ENCODE peak calls at places on chromosomes 7 and 10, in four cellular contexts. Z is A549, C is K562, F is testis. M is an unnamed sample.

GRCh38 chr10:116084166-116084565 is 188.8 kb downstream of the GFRA1 start:
- DNase-seq in Z (no peak), C (no peak), F (no peak), M (no peak)

GRCh38 chr7:112550468-112551060 is 69.8 kb downstream of the LSMEM1 start:
- DNase-seq in Z (peak), C (peak), F (no peak), M (no peak)

GRCh38 chr10:62224606-62225005 is 44.0 kb downstream of the RTKN2 start:
- DNase-seq in Z (no peak), C (no peak), F (no peak), M (no peak)

GRCh38 chr7:111292026-111292430 is 201.1 kb downstream of the LRRN3 start:
- DNase-seq in Z (no peak), C (no peak), F (no peak), M (no peak)

GRCh38 chr10:106213493-106213892 is 951.0 kb downstream of the SORCS1 start:
- DNase-seq in Z (no peak), C (no peak), F (no peak), M (no peak)

GRCh38 chr7:3888096-3888495 is 587.0 kb downstream of the SDK1 start:
- DNase-seq in Z (no peak), C (no peak), F (no peak), M (peak)

GRCh38 chr10:114684822-114685209 is 26.7 kb upstream of the ABLIM1 start:
- DNase-seq in Z (peak), C (no peak), F (no peak), M (no peak)

GRCh38 chr10:78255796-78256638 is 222.4 kb downstream of the RPS24 start:
- DNase-seq in Z (peak), C (peak), F (peak), M (no peak)

GRCh38 chr10:119549247-119549999 is 6.9 kb upstream of the RGS10 start:
- DNase-seq in Z (no peak), C (no peak), F (no peak), M (no peak)

GRCh38 chr7:49483142-49483541 is 290.3 kb upstream of the VWC2 start:
- DNase-seq in Z (no peak), C (no peak), F (peak), M (no peak)

GRCh38 chr7:47543056-47543455 is 38.9 kb downstream of the TNS3 start:
- DNase-seq in Z (no peak), C (no peak), F (no peak), M (no peak)

GRCh38 chr7:5183155-5183554 is 6.9 kb upstream of the WIPI2 start:
- DNase-seq in Z (no peak), C (no peak), F (no peak), M (no peak)

GRCh38 chr10:98481418-98481945 is 34.7 kb upstream of the HPS1 start:
- DNase-seq in Z (no peak), C (no peak), F (no peak), M (no peak)

GRCh38 chr7:25282194-25282593 is 53.9 kb upstream of the NPVF start:
- DNase-seq in Z (no peak), C (no peak), F (no peak), M (no peak)

DNA sequence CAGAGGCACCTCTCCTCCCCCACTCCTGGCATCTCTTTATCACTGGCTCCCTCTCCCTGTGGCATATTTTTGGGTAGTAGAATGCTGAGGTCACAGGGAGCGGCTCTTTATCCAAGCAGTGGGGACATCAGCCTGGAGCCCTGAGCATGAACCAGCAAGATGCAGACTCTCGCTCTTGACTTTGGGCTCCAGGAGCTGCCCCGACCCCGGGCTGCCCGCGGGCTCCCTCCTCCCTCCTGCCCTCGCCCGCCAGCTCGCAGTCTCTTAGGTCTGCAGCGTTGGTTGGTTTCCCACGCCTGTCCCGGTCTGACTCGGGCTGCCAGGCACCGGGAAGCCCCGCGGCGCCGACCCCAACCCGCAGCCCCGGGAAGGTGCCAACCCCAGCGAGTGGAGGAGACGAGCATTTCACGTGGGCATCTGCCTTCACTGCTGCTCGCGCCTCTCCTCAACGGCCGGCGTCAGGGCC is 1.3 kb downstream of the INSYN2A start:
- DNase-seq in Z (peak), C (no peak), F (no peak), M (no peak)
- H3K4me3 ChIP-seq in Z (peak), C (no peak), F (peak), M (no peak)

DNA sequence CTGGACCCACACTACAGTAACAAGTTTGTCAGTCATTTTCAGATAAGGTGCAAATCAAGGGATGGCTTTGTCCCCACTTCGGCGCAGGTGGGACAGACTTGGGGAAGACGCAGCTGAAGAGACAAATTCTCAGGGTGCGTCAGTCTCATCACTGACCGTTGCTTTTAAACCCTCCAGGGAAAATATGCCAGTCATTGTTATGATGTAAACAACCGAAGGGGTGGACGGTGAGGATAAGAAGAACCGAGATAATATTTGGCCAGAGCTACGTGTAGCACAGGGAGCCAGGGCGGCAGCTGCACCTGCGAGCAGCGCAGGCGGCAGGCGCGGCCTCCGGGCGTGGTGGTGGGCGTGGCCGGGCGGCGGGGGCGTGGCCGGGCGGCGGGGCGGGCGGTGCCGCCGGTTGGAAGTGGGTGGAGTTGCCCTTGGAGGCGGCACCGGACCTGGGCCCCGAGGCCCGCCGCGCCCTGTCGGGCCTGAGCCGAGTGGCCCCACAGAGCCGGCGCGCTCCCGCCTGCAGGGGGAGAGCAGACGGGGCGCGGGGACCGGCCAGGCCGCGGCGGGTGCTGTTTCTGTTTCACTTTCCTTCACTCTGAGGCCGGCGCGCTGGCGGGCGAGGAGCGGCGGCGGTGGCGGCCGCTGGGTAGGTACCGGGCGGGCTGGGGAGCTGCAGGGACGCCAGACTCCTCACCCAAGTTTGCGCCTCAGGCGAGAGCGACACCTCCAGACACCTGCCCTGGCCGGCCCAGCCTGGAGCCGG is at the start of gene PCGF5:
- DNase-seq in Z (peak), C (peak), F (peak), M (peak)
- TF ChIP-seq POLR2A in Z (peak), C (peak), F (no peak), M (no peak)

GRCh38 chr10:120984221-120984620 is 133.1 kb downstream of the WDR11 start:
- DNase-seq in Z (no peak), C (no peak), F (no peak), M (peak)
- H3K4me3 ChIP-seq in Z (no peak), C (no peak), F (no peak), M (no peak)

GRCh38 chr7:118214051-118214832 is 10.3 kb upstream of the ANKRD7 start:
- DNase-seq in Z (peak), C (no peak), F (peak), M (peak)
- TF ChIP-seq POLR2A in Z (peak), C (no peak), F (no peak), M (no peak)

GRCh38 chr7:134777908-134778580 is 1.4 kb upstream of the CALD1 start:
- DNase-seq in Z (no peak), C (no peak), F (no peak), M (no peak)

GRCh38 chr7:134780166-134780853 is 876 bp downstream of the CALD1 start:
- DNase-seq in Z (no peak), C (no peak), F (no peak), M (no peak)

GRCh38 chr7:134781171-134781570 is 1.7 kb downstream of the CALD1 start:
- DNase-seq in Z (no peak), C (no peak), F (no peak), M (no peak)

GRCh38 chr7:134778941-134779740 is at the start of gene CALD1:
- DNase-seq in Z (peak), C (no peak), F (peak), M (peak)

DNA sequence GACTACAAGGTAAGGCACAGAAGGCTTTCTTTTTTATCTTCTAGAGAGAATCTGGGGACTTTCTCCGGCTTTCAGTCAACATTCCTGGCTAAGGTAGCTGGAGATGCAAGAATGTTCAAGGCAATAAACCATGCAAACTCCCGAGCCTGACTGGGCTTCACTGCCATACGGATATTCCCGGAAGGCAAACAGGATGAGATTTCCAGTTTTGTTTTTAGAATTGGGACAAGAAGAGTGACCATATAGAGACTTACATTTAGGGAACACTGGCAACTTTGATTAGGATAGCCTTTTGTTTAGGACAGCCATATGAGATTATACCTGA is 269 bp downstream of the CALD1 start:
- DNase-seq in Z (no peak), C (no peak), F (no peak), M (no peak)
- H3K4me3 ChIP-seq in Z (peak), C (no peak), F (peak), M (peak)

DNA sequence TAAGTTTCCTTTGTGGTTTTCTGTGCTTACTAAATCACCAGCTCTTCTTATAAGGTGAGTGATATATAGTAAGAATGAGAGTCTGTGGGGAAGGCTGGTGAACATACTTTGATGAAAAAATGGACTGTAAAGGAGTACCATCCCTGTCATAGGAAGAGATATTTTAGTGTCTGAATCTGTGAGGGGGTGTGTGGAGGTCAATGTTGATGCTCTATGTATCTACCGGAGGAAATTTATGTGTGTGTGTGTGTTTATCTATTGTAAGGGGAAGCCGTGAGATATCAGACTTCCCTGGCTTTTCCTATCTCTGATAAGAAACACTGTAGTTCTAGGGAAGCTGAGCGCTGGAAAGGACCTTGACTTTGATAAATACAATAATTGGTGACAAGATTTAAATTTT is 179.0 kb downstream of the PCDH15 start:
- DNase-seq in Z (no peak), C (no peak), F (no peak), M (no peak)
- TF ChIP-seq POLR2A in Z (no peak), C (no peak), F (no peak), M (no peak)

M was measured in lower leg skin.